ENCODE peak calls at places on chromosome 15, in nine cellular contexts. One of them, this sample, is unnamed.
A peak's percentile ranks its signal among the peaks of the same experiment; 100 is the strongest.

GRCh38 chr15:70059476-70060213 is 38.1 kb downstream of the TLE3 start:
- DNase-seq in OCI-LY7: no peak
- DNase-seq in fibroblast of the aortic adventitia: no peak
- DNase-seq in mucosa of descending colon: no peak
- DNase-seq in endothelial cell: no peak
- DNase-seq in activated B cell treated with CpG ODN at 0.5 μM for 24 hours: no peak
- DNase-seq in cardiac fibroblast: no peak
- DNase-seq in CD8-positive, alpha-beta T cell: no peak
- DNase-seq in AG10803: no peak
- DNase-seq in this sample: no peak

GRCh38 chr15:80070840-80071239 is 11.4 kb downstream of the ZFAND6 start:
- DNase-seq in endothelial cell: no peak
- DNase-seq in cardiac fibroblast: peak; percentile 54
- DNase-seq in AG10803: peak; percentile 66
- DNase-seq in CD8-positive, alpha-beta T cell: no peak
- DNase-seq in activated B cell treated with CpG ODN at 0.5 μM for 24 hours: no peak
- DNase-seq in mucosa of descending colon: no peak
- DNase-seq in OCI-LY7: peak; percentile 37
- DNase-seq in fibroblast of the aortic adventitia: peak; percentile 56
- DNase-seq in this sample: no peak

GRCh38 chr15:69311319-69311721 is 12.6 kb downstream of the PAQR5 start:
- DNase-seq in OCI-LY7: no peak
- DNase-seq in activated B cell treated with CpG ODN at 0.5 μM for 24 hours: no peak
- DNase-seq in mucosa of descending colon: no peak
- DNase-seq in endothelial cell: no peak
- DNase-seq in CD8-positive, alpha-beta T cell: no peak
- DNase-seq in cardiac fibroblast: no peak
- DNase-seq in fibroblast of the aortic adventitia: no peak
- DNase-seq in AG10803: no peak
- DNase-seq in this sample: no peak

GRCh38 chr15:101054991-101055390 is 135.8 kb downstream of the LRRK1 start:
- DNase-seq in fibroblast of the aortic adventitia: no peak
- DNase-seq in CD8-positive, alpha-beta T cell: no peak
- DNase-seq in endothelial cell: no peak
- DNase-seq in activated B cell treated with CpG ODN at 0.5 μM for 24 hours: no peak
- DNase-seq in mucosa of descending colon: no peak
- DNase-seq in AG10803: no peak
- DNase-seq in cardiac fibroblast: no peak
- DNase-seq in OCI-LY7: no peak
- DNase-seq in this sample: no peak

GRCh38 chr15:100834731-100835130 is 44.9 kb upstream of the ALDH1A3 start:
- DNase-seq in activated B cell treated with CpG ODN at 0.5 μM for 24 hours: no peak
- DNase-seq in CD8-positive, alpha-beta T cell: no peak
- DNase-seq in mucosa of descending colon: no peak
- DNase-seq in cardiac fibroblast: no peak
- DNase-seq in OCI-LY7: no peak
- DNase-seq in fibroblast of the aortic adventitia: no peak
- DNase-seq in endothelial cell: no peak
- DNase-seq in AG10803: no peak
- DNase-seq in this sample: no peak

GRCh38 chr15:101781927-101782326 is 21.4 kb upstream of the OR4F6 start:
- DNase-seq in AG10803: no peak
- DNase-seq in activated B cell treated with CpG ODN at 0.5 μM for 24 hours: no peak
- DNase-seq in mucosa of descending colon: no peak
- DNase-seq in fibroblast of the aortic adventitia: no peak
- DNase-seq in cardiac fibroblast: no peak
- DNase-seq in OCI-LY7: peak; percentile 3
- DNase-seq in CD8-positive, alpha-beta T cell: no peak
- DNase-seq in endothelial cell: no peak
- DNase-seq in this sample: no peak

GRCh38 chr15:74192751-74193150 is 9.8 kb downstream of the STRA6 start:
- DNase-seq in activated B cell treated with CpG ODN at 0.5 μM for 24 hours: no peak
- DNase-seq in CD8-positive, alpha-beta T cell: no peak
- DNase-seq in cardiac fibroblast: no peak
- DNase-seq in mucosa of descending colon: no peak
- DNase-seq in OCI-LY7: no peak
- DNase-seq in endothelial cell: no peak
- DNase-seq in fibroblast of the aortic adventitia: no peak
- DNase-seq in AG10803: no peak
- DNase-seq in this sample: no peak

GRCh38 chr15:25171856-25172687 is 217.3 kb downstream of the SNRPN start:
- DNase-seq in endothelial cell: peak; percentile 1
- DNase-seq in fibroblast of the aortic adventitia: no peak
- DNase-seq in activated B cell treated with CpG ODN at 0.5 μM for 24 hours: no peak
- DNase-seq in OCI-LY7: no peak
- DNase-seq in AG10803: no peak
- DNase-seq in CD8-positive, alpha-beta T cell: no peak
- DNase-seq in mucosa of descending colon: no peak
- DNase-seq in cardiac fibroblast: no peak
- DNase-seq in this sample: peak; percentile 5

GRCh38 chr15:74122403-74123130 is 7.8 kb upstream of the ISLR2 start:
- DNase-seq in activated B cell treated with CpG ODN at 0.5 μM for 24 hours: no peak
- DNase-seq in cardiac fibroblast: no peak
- DNase-seq in OCI-LY7: peak; percentile 77
- DNase-seq in AG10803: no peak
- DNase-seq in CD8-positive, alpha-beta T cell: no peak
- DNase-seq in endothelial cell: no peak
- DNase-seq in fibroblast of the aortic adventitia: no peak
- DNase-seq in mucosa of descending colon: no peak
- DNase-seq in this sample: no peak

GRCh38 chr15:101608182-101608581 is 44.0 kb downstream of the TM2D3 start:
- DNase-seq in cardiac fibroblast: no peak
- DNase-seq in activated B cell treated with CpG ODN at 0.5 μM for 24 hours: no peak
- DNase-seq in fibroblast of the aortic adventitia: no peak
- DNase-seq in endothelial cell: no peak
- DNase-seq in mucosa of descending colon: no peak
- DNase-seq in CD8-positive, alpha-beta T cell: no peak
- DNase-seq in OCI-LY7: no peak
- DNase-seq in AG10803: no peak
- DNase-seq in this sample: no peak

GRCh38 chr15:56242576-56243116 is 1.0 kb downstream of the RFX7 start:
- DNase-seq in mucosa of descending colon: no peak
- DNase-seq in cardiac fibroblast: no peak
- DNase-seq in fibroblast of the aortic adventitia: no peak
- DNase-seq in CD8-positive, alpha-beta T cell: no peak
- DNase-seq in activated B cell treated with CpG ODN at 0.5 μM for 24 hours: no peak
- DNase-seq in AG10803: no peak
- DNase-seq in OCI-LY7: no peak
- DNase-seq in endothelial cell: no peak
- DNase-seq in this sample: no peak

GRCh38 chr15:100098705-100099104 is 243.1 kb downstream of the ADAMTS17 start:
- DNase-seq in mucosa of descending colon: no peak
- DNase-seq in AG10803: no peak
- DNase-seq in fibroblast of the aortic adventitia: no peak
- DNase-seq in endothelial cell: no peak
- DNase-seq in activated B cell treated with CpG ODN at 0.5 μM for 24 hours: no peak
- DNase-seq in CD8-positive, alpha-beta T cell: no peak
- DNase-seq in OCI-LY7: no peak
- DNase-seq in cardiac fibroblast: no peak
- DNase-seq in this sample: no peak

GRCh38 chr15:45645026-45645980 is 10.5 kb downstream of the SQOR start:
- DNase-seq in cardiac fibroblast: peak; percentile 91
- DNase-seq in activated B cell treated with CpG ODN at 0.5 μM for 24 hours: no peak
- DNase-seq in fibroblast of the aortic adventitia: peak; percentile 94
- DNase-seq in mucosa of descending colon: peak; percentile 72
- DNase-seq in OCI-LY7: no peak
- DNase-seq in AG10803: peak; percentile 77
- DNase-seq in CD8-positive, alpha-beta T cell: no peak
- DNase-seq in endothelial cell: no peak
- DNase-seq in this sample: no peak

GRCh38 chr15:69014454-69014853 is at the start of gene NOX5:
- DNase-seq in mucosa of descending colon: peak; percentile 29
- DNase-seq in endothelial cell: no peak
- DNase-seq in cardiac fibroblast: no peak
- DNase-seq in activated B cell treated with CpG ODN at 0.5 μM for 24 hours: no peak
- DNase-seq in fibroblast of the aortic adventitia: no peak
- DNase-seq in CD8-positive, alpha-beta T cell: no peak
- DNase-seq in AG10803: peak; percentile 79
- DNase-seq in OCI-LY7: no peak
- DNase-seq in this sample: no peak

GRCh38 chr15:87935583-87935982 is 321.0 kb downstream of the NTRK3 start:
- DNase-seq in cardiac fibroblast: no peak
- DNase-seq in endothelial cell: no peak
- DNase-seq in fibroblast of the aortic adventitia: no peak
- DNase-seq in mucosa of descending colon: no peak
- DNase-seq in AG10803: no peak
- DNase-seq in activated B cell treated with CpG ODN at 0.5 μM for 24 hours: no peak
- DNase-seq in CD8-positive, alpha-beta T cell: no peak
- DNase-seq in OCI-LY7: no peak
- DNase-seq in this sample: no peak

GRCh38 chr15:100891316-100892012 is 11.8 kb downstream of the ALDH1A3 start:
- DNase-seq in mucosa of descending colon: no peak
- DNase-seq in cardiac fibroblast: no peak
- DNase-seq in fibroblast of the aortic adventitia: no peak
- DNase-seq in endothelial cell: peak; percentile 42
- DNase-seq in activated B cell treated with CpG ODN at 0.5 μM for 24 hours: no peak
- DNase-seq in OCI-LY7: no peak
- DNase-seq in AG10803: no peak
- DNase-seq in CD8-positive, alpha-beta T cell: no peak
- DNase-seq in this sample: no peak

GRCh38 chr15:59993950-59994401 is 10.1 kb upstream of the FOXB1 start:
- DNase-seq in endothelial cell: peak; percentile 67
- DNase-seq in mucosa of descending colon: no peak
- DNase-seq in OCI-LY7: no peak
- DNase-seq in activated B cell treated with CpG ODN at 0.5 μM for 24 hours: no peak
- DNase-seq in cardiac fibroblast: no peak
- DNase-seq in fibroblast of the aortic adventitia: no peak
- DNase-seq in CD8-positive, alpha-beta T cell: no peak
- DNase-seq in AG10803: no peak
- DNase-seq in this sample: peak; percentile 25
- TF ChIP-seq CTCF in endothelial cell: peak; percentile 61
- TF ChIP-seq CTCF in mucosa of descending colon: no peak
- TF ChIP-seq CTCF in OCI-LY7: peak; percentile 24
- TF ChIP-seq CTCF in activated B cell treated with CpG ODN at 0.5 μM for 24 hours: no peak
- TF ChIP-seq CTCF in cardiac fibroblast: no peak
- TF ChIP-seq CTCF in fibroblast of the aortic adventitia: no peak
- TF ChIP-seq CTCF in CD8-positive, alpha-beta T cell: no peak
- TF ChIP-seq CTCF in AG10803: no peak
- TF ChIP-seq CTCF in this sample: no peak

GRCh38 chr15:39092354-39092753 is 488.5 kb upstream of the THBS1 start:
- DNase-seq in endothelial cell: no peak
- DNase-seq in mucosa of descending colon: no peak
- DNase-seq in CD8-positive, alpha-beta T cell: no peak
- DNase-seq in fibroblast of the aortic adventitia: no peak
- DNase-seq in OCI-LY7: no peak
- DNase-seq in AG10803: no peak
- DNase-seq in activated B cell treated with CpG ODN at 0.5 μM for 24 hours: no peak
- DNase-seq in cardiac fibroblast: no peak
- DNase-seq in this sample: no peak
- TF ChIP-seq CTCF in endothelial cell: no peak
- TF ChIP-seq CTCF in mucosa of descending colon: no peak
- TF ChIP-seq CTCF in CD8-positive, alpha-beta T cell: no peak
- TF ChIP-seq CTCF in fibroblast of the aortic adventitia: no peak
- TF ChIP-seq CTCF in OCI-LY7: no peak
- TF ChIP-seq CTCF in AG10803: no peak
- TF ChIP-seq CTCF in activated B cell treated with CpG ODN at 0.5 μM for 24 hours: no peak
- TF ChIP-seq CTCF in cardiac fibroblast: no peak
- TF ChIP-seq CTCF in this sample: no peak

DNA sequence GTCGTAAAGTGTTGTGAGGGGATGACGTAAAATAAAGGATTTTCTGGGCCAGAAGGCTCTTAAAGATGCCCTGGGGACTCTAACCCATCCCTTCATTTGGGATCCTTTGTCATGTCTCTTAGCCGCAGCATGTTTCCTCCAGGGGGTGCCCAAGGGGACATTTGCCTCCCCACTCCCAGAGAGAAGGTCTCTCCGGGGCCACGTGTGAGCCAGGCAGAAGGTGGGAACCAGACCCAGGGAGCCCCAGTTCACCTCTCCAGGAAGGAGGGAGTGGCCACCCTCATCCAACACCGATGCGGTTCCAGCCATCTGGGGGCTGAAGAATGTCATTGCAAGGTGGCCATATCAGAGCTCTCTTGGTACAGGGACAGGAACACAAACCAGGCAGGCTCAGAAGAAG is 25.2 kb downstream of the ST8SIA2 start:
- DNase-seq in cardiac fibroblast: no peak
- DNase-seq in activated B cell treated with CpG ODN at 0.5 μM for 24 hours: no peak
- DNase-seq in fibroblast of the aortic adventitia: no peak
- DNase-seq in AG10803: no peak
- DNase-seq in mucosa of descending colon: no peak
- DNase-seq in OCI-LY7: no peak
- DNase-seq in endothelial cell: no peak
- DNase-seq in CD8-positive, alpha-beta T cell: no peak
- DNase-seq in this sample: no peak
- TF ChIP-seq CTCF in cardiac fibroblast: no peak
- TF ChIP-seq CTCF in activated B cell treated with CpG ODN at 0.5 μM for 24 hours: no peak
- TF ChIP-seq CTCF in fibroblast of the aortic adventitia: no peak
- TF ChIP-seq CTCF in AG10803: no peak
- TF ChIP-seq CTCF in mucosa of descending colon: no peak
- TF ChIP-seq CTCF in OCI-LY7: no peak
- TF ChIP-seq CTCF in endothelial cell: no peak
- TF ChIP-seq CTCF in CD8-positive, alpha-beta T cell: no peak
- TF ChIP-seq CTCF in this sample: no peak

GRCh38 chr15:50353999-50354837 is 780 bp downstream of the GABPB1 start:
- DNase-seq in endothelial cell: peak; percentile 45
- DNase-seq in fibroblast of the aortic adventitia: peak; percentile 90
- DNase-seq in OCI-LY7: peak; percentile 74
- DNase-seq in CD8-positive, alpha-beta T cell: peak; percentile 54
- DNase-seq in AG10803: peak; percentile 90
- DNase-seq in mucosa of descending colon: peak; percentile 74
- DNase-seq in activated B cell treated with CpG ODN at 0.5 μM for 24 hours: no peak
- DNase-seq in cardiac fibroblast: peak; percentile 89
- DNase-seq in this sample: peak; percentile 34

GRCh38 chr15:50355980-50356379 is 982 bp upstream of the GABPB1 start:
- DNase-seq in cardiac fibroblast: no peak
- DNase-seq in fibroblast of the aortic adventitia: peak; percentile 59
- DNase-seq in AG10803: peak; percentile 40
- DNase-seq in activated B cell treated with CpG ODN at 0.5 μM for 24 hours: no peak
- DNase-seq in CD8-positive, alpha-beta T cell: no peak
- DNase-seq in mucosa of descending colon: no peak
- DNase-seq in OCI-LY7: no peak
- DNase-seq in endothelial cell: no peak
- DNase-seq in this sample: no peak

GRCh38 chr15:50355612-50355905 is 561 bp upstream of the GABPB1 start:
- DNase-seq in endothelial cell: no peak
- DNase-seq in OCI-LY7: no peak
- DNase-seq in AG10803: no peak
- DNase-seq in cardiac fibroblast: no peak
- DNase-seq in activated B cell treated with CpG ODN at 0.5 μM for 24 hours: no peak
- DNase-seq in fibroblast of the aortic adventitia: no peak
- DNase-seq in mucosa of descending colon: no peak
- DNase-seq in CD8-positive, alpha-beta T cell: no peak
- DNase-seq in this sample: no peak

GRCh38 chr15:50354838-50355611 is at the start of gene GABPB1:
- DNase-seq in mucosa of descending colon: peak; percentile 86
- DNase-seq in CD8-positive, alpha-beta T cell: peak; percentile 85
- DNase-seq in cardiac fibroblast: peak; percentile 98
- DNase-seq in endothelial cell: peak; percentile 87
- DNase-seq in OCI-LY7: peak; percentile 95
- DNase-seq in activated B cell treated with CpG ODN at 0.5 μM for 24 hours: peak; percentile 87
- DNase-seq in fibroblast of the aortic adventitia: peak; percentile 97
- DNase-seq in AG10803: peak; percentile 97
- DNase-seq in this sample: peak; percentile 89

DNA sequence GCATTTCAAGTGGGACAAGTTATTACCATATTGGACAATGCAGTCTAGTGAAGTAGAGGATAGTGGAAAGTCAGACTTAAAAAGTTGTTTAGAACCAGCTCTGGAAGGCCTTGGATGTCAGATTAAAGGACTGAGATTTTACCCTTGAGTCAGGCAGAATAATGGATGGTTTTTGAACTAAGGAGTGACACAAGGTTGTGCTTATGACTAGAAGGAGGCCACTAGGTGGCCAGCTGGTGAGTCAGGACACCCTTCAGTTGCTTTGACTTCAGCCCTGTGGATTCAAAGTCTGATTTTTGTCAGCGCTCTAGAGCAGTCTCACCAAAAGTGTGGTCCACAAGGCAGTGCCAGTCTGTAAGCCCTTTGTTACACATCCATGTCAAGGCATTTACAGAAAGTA is 3.8 kb upstream of the GABPB1 start:
- DNase-seq in fibroblast of the aortic adventitia: peak; percentile 32
- DNase-seq in activated B cell treated with CpG ODN at 0.5 μM for 24 hours: no peak
- DNase-seq in CD8-positive, alpha-beta T cell: no peak
- DNase-seq in mucosa of descending colon: no peak
- DNase-seq in cardiac fibroblast: peak; percentile 44
- DNase-seq in AG10803: peak; percentile 53
- DNase-seq in endothelial cell: peak; percentile 18
- DNase-seq in OCI-LY7: peak; percentile 54
- DNase-seq in this sample: peak; percentile 52
- TF ChIP-seq CTCF in fibroblast of the aortic adventitia: peak; percentile 37
- TF ChIP-seq CTCF in activated B cell treated with CpG ODN at 0.5 μM for 24 hours: no peak
- TF ChIP-seq CTCF in CD8-positive, alpha-beta T cell: no peak
- TF ChIP-seq CTCF in mucosa of descending colon: no peak
- TF ChIP-seq CTCF in cardiac fibroblast: peak; percentile 45
- TF ChIP-seq CTCF in AG10803: peak; percentile 55
- TF ChIP-seq CTCF in endothelial cell: peak; percentile 45
- TF ChIP-seq CTCF in OCI-LY7: peak; percentile 66
- TF ChIP-seq CTCF in this sample: peak; percentile 51

This sample was measured in GM10248.